ENCODE peak calls at places on chromosomes 6 and 20, in five cellular contexts. One of them, this sample, is unnamed.

GRCh38 chr6:79469381-79470246 is 67.6 kb downstream of the LCA5 start:
- DNase-seq in IMR-90: no peak
- DNase-seq in mesenchymal stem cell: peak
- DNase-seq in H9: no peak
- DNase-seq in trophoblast cell: peak
- DNase-seq in this sample: no peak

GRCh38 chr20:21258411-21258810 is 44.7 kb upstream of the XRN2 start:
- DNase-seq in IMR-90: no peak
- DNase-seq in mesenchymal stem cell: no peak
- DNase-seq in H9: no peak
- DNase-seq in trophoblast cell: no peak
- DNase-seq in this sample: no peak

GRCh38 chr6:170347091-170347490 is 40.5 kb downstream of the FAM120B start:
- DNase-seq in IMR-90: peak
- DNase-seq in mesenchymal stem cell: no peak
- DNase-seq in H9: no peak
- DNase-seq in trophoblast cell: no peak
- DNase-seq in this sample: no peak

GRCh38 chr20:2599265-2600060 is 53.0 kb upstream of the NOP56 start:
- DNase-seq in IMR-90: no peak
- DNase-seq in mesenchymal stem cell: no peak
- DNase-seq in H9: peak
- DNase-seq in trophoblast cell: no peak
- DNase-seq in this sample: no peak

GRCh38 chr6:166500246-166500645 is 86.2 kb downstream of the RAMACL start:
- DNase-seq in IMR-90: no peak
- DNase-seq in mesenchymal stem cell: no peak
- DNase-seq in H9: no peak
- DNase-seq in trophoblast cell: no peak
- DNase-seq in this sample: no peak

GRCh38 chr6:38282911-38283310 is 356.8 kb downstream of the BTBD9 start:
- DNase-seq in IMR-90: no peak
- DNase-seq in mesenchymal stem cell: no peak
- DNase-seq in H9: no peak
- DNase-seq in trophoblast cell: no peak
- DNase-seq in this sample: no peak

GRCh38 chr6:135163440-135163738 is 17.7 kb upstream of the MYB start:
- DNase-seq in IMR-90: no peak
- DNase-seq in mesenchymal stem cell: no peak
- DNase-seq in H9: no peak
- DNase-seq in trophoblast cell: no peak
- DNase-seq in this sample: no peak

GRCh38 chr20:12173333-12173732 is 255.6 kb downstream of the BTBD3 start:
- DNase-seq in IMR-90: peak
- DNase-seq in mesenchymal stem cell: no peak
- DNase-seq in H9: no peak
- DNase-seq in trophoblast cell: no peak
- DNase-seq in this sample: no peak

GRCh38 chr20:57394087-57395082 is 3.2 kb downstream of the RBM38 start:
- DNase-seq in IMR-90: no peak
- DNase-seq in mesenchymal stem cell: no peak
- DNase-seq in H9: no peak
- DNase-seq in trophoblast cell: peak
- DNase-seq in this sample: no peak

GRCh38 chr20:47677314-47678129 is 107.8 kb downstream of the SULF2 start:
- DNase-seq in IMR-90: peak
- DNase-seq in mesenchymal stem cell: peak
- DNase-seq in H9: peak
- DNase-seq in trophoblast cell: peak
- DNase-seq in this sample: peak

GRCh38 chr6:46215213-46215612 is 44.4 kb upstream of the ENPP5 start:
- DNase-seq in IMR-90: no peak
- DNase-seq in mesenchymal stem cell: no peak
- DNase-seq in H9: no peak
- DNase-seq in trophoblast cell: peak
- DNase-seq in this sample: peak

GRCh38 chr6:111602481-111603404 is 2.9 kb downstream of the TRAF3IP2 start:
- DNase-seq in IMR-90: peak
- DNase-seq in mesenchymal stem cell: peak
- DNase-seq in H9: no peak
- DNase-seq in trophoblast cell: no peak
- DNase-seq in this sample: no peak

GRCh38 chr6:112251170-112251945 is 3.0 kb downstream of the LAMA4 start:
- DNase-seq in IMR-90: peak
- DNase-seq in mesenchymal stem cell: peak
- DNase-seq in H9: no peak
- DNase-seq in trophoblast cell: no peak
- DNase-seq in this sample: no peak

GRCh38 chr20:51767867-51768758 is at the start of gene ATP9A:
- DNase-seq in IMR-90: peak
- DNase-seq in mesenchymal stem cell: peak
- DNase-seq in H9: no peak
- DNase-seq in trophoblast cell: peak
- DNase-seq in this sample: peak

GRCh38 chr6:52491203-52492069 is 71.3 kb downstream of the EFHC1 start:
- DNase-seq in IMR-90: peak
- DNase-seq in mesenchymal stem cell: peak
- DNase-seq in H9: no peak
- DNase-seq in trophoblast cell: no peak
- DNase-seq in this sample: no peak

GRCh38 chr6:15366003-15366535 is 120.2 kb downstream of the JARID2 start:
- DNase-seq in IMR-90: no peak
- DNase-seq in mesenchymal stem cell: no peak
- DNase-seq in H9: no peak
- DNase-seq in trophoblast cell: peak
- DNase-seq in this sample: no peak

GRCh38 chr6:42402184-42402583 is 49.5 kb downstream of the TRERF1 start:
- DNase-seq in IMR-90: peak
- DNase-seq in mesenchymal stem cell: peak
- DNase-seq in H9: no peak
- DNase-seq in trophoblast cell: peak
- DNase-seq in this sample: no peak

DNA sequence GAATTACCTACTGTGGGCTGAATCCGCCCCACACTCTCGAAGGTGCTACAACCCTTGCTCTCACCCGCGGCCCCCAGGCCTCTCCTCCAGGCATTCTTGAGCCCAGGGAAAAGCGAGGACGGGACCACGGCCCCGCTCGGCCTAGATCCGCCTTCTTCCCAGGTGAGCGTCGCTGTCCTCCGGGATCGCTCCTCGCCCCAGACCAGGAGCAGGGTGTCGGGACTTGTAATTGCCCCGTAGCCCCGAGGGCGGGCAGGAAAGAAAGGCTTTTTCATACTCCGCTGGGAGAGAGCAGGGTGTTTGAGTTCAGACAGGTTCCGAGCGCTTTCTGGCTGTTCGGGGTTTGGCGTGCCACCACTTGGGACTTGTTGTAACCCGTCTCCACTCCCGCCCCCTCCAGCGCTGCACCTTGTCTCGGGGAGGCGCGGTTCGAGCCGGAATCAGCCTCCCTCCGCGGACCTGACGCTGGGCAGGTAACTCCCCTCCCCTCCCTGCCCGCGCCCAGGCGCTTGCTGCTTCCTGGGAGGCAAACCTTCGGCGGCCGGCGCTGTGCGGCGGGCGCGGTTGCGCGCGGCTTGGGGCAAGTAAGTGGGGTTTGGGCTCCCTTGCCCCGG is at the start of gene FAM83B:
- DNase-seq in IMR-90: no peak
- DNase-seq in mesenchymal stem cell: peak
- DNase-seq in H9: peak
- DNase-seq in trophoblast cell: peak
- DNase-seq in this sample: peak
- H3K23ac ChIP-seq in IMR-90: peak
- H3K23ac ChIP-seq in mesenchymal stem cell: peak
- H3K23ac ChIP-seq in H9: no peak
- H3K23ac ChIP-seq in trophoblast cell: no peak
- H3K23ac ChIP-seq in this sample: no peak

GRCh38 chr6:151067684-151068596 is 171.8 kb upstream of the AKAP12 start:
- DNase-seq in IMR-90: peak
- DNase-seq in mesenchymal stem cell: peak
- DNase-seq in H9: no peak
- DNase-seq in trophoblast cell: peak
- DNase-seq in this sample: peak

GRCh38 chr6:151063339-151063738 is 176.4 kb upstream of the AKAP12 start:
- DNase-seq in IMR-90: peak
- DNase-seq in mesenchymal stem cell: peak
- DNase-seq in H9: no peak
- DNase-seq in trophoblast cell: no peak
- DNase-seq in this sample: no peak

GRCh38 chr6:151069641-151070040 is 170.1 kb upstream of the AKAP12 start:
- DNase-seq in IMR-90: no peak
- DNase-seq in mesenchymal stem cell: no peak
- DNase-seq in H9: no peak
- DNase-seq in trophoblast cell: no peak
- DNase-seq in this sample: no peak

GRCh38 chr6:151068761-151069312 is 170.9 kb upstream of the AKAP12 start:
- DNase-seq in IMR-90: peak
- DNase-seq in mesenchymal stem cell: peak
- DNase-seq in H9: no peak
- DNase-seq in trophoblast cell: no peak
- DNase-seq in this sample: no peak

DNA sequence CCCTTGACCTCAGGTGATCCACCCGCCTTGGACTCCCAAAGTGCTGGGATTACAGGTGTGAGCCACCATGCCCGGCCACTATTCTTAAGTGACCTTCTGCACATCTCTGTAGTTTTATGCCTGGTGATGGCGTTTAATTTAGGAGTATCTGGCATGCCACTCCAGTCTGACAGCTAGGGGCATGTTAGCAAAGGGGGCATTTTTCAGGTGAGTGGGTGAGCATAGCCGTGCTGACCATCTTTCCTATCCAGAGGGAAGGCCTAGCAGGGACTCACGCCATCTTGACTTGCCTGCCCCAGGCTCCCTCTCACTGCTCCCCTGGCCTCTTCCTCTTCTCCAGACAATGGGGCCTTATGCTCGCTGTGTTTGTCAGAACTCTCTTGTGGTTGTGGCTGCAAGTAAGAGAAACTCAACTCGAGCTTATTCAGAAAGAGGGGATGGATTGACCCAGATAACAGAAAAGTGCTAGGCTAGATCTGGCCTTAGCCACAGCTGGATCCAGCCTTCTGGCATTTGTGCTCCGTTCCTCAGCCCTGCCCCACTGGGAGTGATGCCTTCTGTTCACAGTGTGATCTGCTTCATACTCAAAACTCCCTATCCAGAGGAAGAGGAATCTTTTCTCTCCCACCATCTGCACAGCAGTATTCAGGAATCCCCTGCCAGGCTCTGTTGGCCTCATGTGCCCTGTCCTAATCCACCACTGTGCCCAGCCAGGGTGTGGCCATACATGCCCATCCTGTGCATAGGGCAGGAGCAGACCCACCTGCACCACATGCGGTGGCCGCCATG is 174.5 kb upstream of the AKAP12 start:
- DNase-seq in IMR-90: no peak
- DNase-seq in mesenchymal stem cell: no peak
- DNase-seq in H9: no peak
- DNase-seq in trophoblast cell: no peak
- DNase-seq in this sample: peak
- H3K23ac ChIP-seq in IMR-90: no peak
- H3K23ac ChIP-seq in mesenchymal stem cell: no peak
- H3K23ac ChIP-seq in H9: no peak
- H3K23ac ChIP-seq in trophoblast cell: no peak
- H3K23ac ChIP-seq in this sample: no peak

DNA sequence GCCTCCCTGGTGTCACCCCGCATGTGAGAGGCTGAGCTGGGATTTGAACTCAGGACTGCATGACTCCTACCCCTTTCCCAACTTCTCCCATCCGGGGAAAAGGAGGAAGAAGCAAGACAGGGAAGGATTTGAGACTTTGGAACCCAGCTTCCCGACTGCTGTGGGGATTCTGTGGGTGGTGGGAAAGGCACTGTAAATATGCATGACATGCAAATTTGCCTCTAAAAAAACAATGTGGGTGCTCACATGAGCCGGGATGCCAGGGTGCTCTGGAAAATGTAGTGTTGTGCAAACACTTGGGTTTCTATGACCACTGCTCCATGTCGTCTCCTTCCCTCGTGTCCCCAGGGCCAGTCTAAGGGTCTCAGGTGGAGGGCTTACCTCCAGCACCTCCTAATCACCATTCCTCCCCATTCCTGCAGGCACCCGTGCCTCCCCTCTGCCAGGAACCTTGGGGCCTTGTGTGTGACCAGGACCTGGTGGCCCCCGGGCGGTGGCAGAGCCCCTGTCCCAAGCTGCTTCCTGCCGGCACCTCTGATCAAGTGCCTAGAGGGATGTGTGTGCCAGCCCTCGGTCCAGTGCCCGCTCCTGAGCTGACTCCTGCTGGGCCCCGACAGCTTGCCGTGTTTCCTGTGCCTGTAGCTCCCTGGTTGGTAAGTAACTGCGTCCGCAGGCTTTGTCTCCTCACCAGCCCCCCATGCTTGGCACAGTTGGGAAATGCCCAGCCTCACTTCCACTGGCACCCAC is 60.7 kb downstream of the DLGAP4 start:
- DNase-seq in IMR-90: no peak
- DNase-seq in mesenchymal stem cell: no peak
- DNase-seq in H9: no peak
- DNase-seq in trophoblast cell: no peak
- DNase-seq in this sample: no peak
- H3K23ac ChIP-seq in IMR-90: no peak
- H3K23ac ChIP-seq in mesenchymal stem cell: peak
- H3K23ac ChIP-seq in H9: no peak
- H3K23ac ChIP-seq in trophoblast cell: no peak
- H3K23ac ChIP-seq in this sample: no peak

DNA sequence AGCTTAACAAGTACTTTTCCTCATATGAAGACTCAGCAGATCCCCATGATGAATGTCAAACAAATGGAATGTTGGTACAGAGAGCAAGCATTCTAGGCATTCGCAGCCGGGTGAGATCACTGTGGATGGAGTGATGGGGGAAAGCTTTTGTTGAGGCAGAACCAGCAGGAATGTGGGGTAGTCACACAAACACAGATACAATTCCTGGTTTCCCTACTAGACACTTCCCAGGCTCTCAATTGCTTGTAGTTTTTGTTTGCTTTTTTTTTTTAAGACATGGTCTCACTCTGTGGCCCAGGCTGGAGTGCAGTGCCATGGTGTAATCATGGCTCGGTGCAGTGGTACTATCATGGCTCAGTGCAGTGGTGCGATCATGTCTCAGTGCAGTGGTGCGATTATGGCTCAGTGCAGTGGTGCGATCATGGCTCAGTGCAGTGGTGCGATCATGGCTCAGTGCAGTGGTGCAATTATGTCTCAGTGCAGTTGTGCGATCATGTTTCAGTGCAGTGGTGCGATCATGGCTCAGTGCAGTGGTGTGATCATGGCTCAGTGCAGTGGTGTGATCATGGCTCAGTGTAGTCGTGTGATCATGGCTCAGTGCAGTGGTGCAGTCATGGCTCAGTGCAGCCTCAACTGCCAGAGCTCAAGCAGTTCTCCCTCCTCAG is 15.4 kb upstream of the IER3 start:
- DNase-seq in IMR-90: peak
- DNase-seq in mesenchymal stem cell: peak
- DNase-seq in H9: no peak
- DNase-seq in trophoblast cell: peak
- DNase-seq in this sample: no peak
- H3K23ac ChIP-seq in IMR-90: peak
- H3K23ac ChIP-seq in mesenchymal stem cell: peak
- H3K23ac ChIP-seq in H9: no peak
- H3K23ac ChIP-seq in trophoblast cell: peak
- H3K23ac ChIP-seq in this sample: no peak

GRCh38 chr6:86937219-86938079 is at the start of gene HTR1E:
- DNase-seq in IMR-90: peak
- DNase-seq in mesenchymal stem cell: peak
- DNase-seq in H9: peak
- DNase-seq in trophoblast cell: peak
- DNase-seq in this sample: peak
- H3K23ac ChIP-seq in IMR-90: no peak
- H3K23ac ChIP-seq in mesenchymal stem cell: no peak
- H3K23ac ChIP-seq in H9: no peak
- H3K23ac ChIP-seq in trophoblast cell: no peak
- H3K23ac ChIP-seq in this sample: no peak